ENCODE peak calls at places on chromosomes 12 and 14, in four cellular contexts. X is neuronal stem cell, H is mesendoderm, Q is IMR-90. O is an unnamed sample.

GRCh38 chr12:38880288-38880687 is 25.1 kb downstream of the CPNE8 start:
- DNase-seq in H (no peak), X (no peak), Q (no peak), O (no peak)

GRCh38 chr14:27012641-27013040 is 414.8 kb upstream of the NOVA1 start:
- DNase-seq in H (no peak), X (no peak), Q (no peak), O (no peak)

GRCh38 chr12:24418157-24418556 is 468.7 kb upstream of the SOX5 start:
- DNase-seq in H (no peak), X (no peak), Q (peak; percentile 69), O (no peak)

GRCh38 chr14:65177551-65177950 is 75.2 kb upstream of the MAX start:
- DNase-seq in Q (no peak), H (no peak), X (no peak), O (no peak)

GRCh38 chr12:102197789-102198188 is at the start of gene PMCH:
- DNase-seq in Q (peak; percentile 79), X (no peak), H (no peak), O (no peak)

GRCh38 chr12:1115471-1116242 is 124.6 kb downstream of the ERC1 start:
- DNase-seq in X (no peak), H (no peak), Q (peak; percentile 81), O (no peak)

GRCh38 chr12:6533653-6534157 is 612 bp upstream of the GAPDH start:
- DNase-seq in X (peak; percentile 92), Q (peak; percentile 84), H (peak; percentile 97), O (peak; percentile 69)

GRCh38 chr14:69101331-69101826 is 51.5 kb downstream of the DCAF5 start:
- DNase-seq in Q (peak; percentile 91), X (no peak), H (peak; percentile 74), O (peak; percentile 89)

GRCh38 chr12:80154261-80154660 is 54.9 kb downstream of the OTOGL start:
- DNase-seq in X (no peak), H (no peak), Q (peak; percentile 66), O (no peak)

GRCh38 chr12:96233941-96234461 is 39.8 kb downstream of the ELK3 start:
- DNase-seq in Q (peak; percentile 95), X (no peak), H (no peak), O (no peak)

GRCh38 chr14:89248430-89249295 is 168.4 kb downstream of the FOXN3 start:
- DNase-seq in H (peak; percentile 46), Q (no peak), X (no peak), O (peak; percentile 29)

GRCh38 chr12:94689002-94689645 is 38.8 kb upstream of the TMCC3 start:
- DNase-seq in H (no peak), X (no peak), Q (peak; percentile 27), O (peak; percentile 44)

GRCh38 chr14:99395904-99396530 is 84.6 kb downstream of the SETD3 start:
- DNase-seq in H (no peak), X (no peak), Q (peak; percentile 54), O (no peak)

GRCh38 chr12:121794532-121795028 is 1.1 kb upstream of the RHOF start:
- DNase-seq in Q (no peak), H (no peak), X (no peak), O (no peak)

GRCh38 chr12:1913377-1914115 is 4.9 kb downstream of the CACNA2D4 start:
- DNase-seq in Q (no peak), X (no peak), H (no peak), O (no peak)

GRCh38 chr14:101849125-101849524 is 87.6 kb downstream of the PPP2R5C start:
- DNase-seq in Q (no peak), H (no peak), X (no peak), O (no peak)
- H2AK5ac ChIP-seq in Q (no peak overlapping the region), H (no peak overlapping the region), X (no peak overlapping the region), O (no peak overlapping the region)

DNA sequence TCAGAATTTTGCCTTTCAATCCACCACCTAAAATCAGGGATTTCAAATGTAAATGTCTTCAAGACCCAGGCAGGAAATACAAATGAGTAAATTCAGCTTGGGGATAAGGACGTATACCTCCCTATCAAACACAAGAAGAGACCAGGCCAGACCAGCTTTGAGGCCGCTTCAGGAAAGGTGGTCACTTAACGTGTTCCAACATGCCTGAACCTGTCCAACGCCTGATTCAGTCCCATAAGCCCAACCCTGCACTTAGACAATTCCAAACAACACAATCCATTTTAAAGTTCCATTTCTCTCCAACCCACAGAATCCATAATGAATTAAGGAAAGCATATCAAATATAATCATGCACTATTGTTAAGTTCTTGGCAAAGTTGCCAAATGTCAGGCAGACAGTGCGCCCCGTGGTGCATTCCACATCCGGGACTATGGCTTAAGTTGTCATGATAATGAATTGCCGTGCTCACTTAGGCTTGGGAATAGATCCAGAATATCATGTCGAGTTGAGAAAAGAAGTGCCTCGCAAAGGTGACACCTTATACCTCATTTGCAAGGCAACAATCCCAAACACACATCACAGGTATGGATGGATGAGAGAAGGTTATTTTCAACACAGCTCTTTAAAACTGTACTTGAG is 35.5 kb downstream of the CCDC60 start:
- DNase-seq in H (no peak), Q (no peak), X (no peak), O (no peak)
- H2BK5ac ChIP-seq in H (no peak overlapping the region), Q (no peak overlapping the region), X (no peak overlapping the region), O (peak overlapping the region; percentile 18)

GRCh38 chr12:122867701-122868461 is 28.0 kb downstream of the VPS37B start:
- DNase-seq in Q (no peak), H (peak; percentile 80), X (no peak), O (peak; percentile 18)
- H3K4me3 ChIP-seq in Q (no peak overlapping the region), H (no peak overlapping the region), X (no peak overlapping the region), O (no peak overlapping the region)

DNA sequence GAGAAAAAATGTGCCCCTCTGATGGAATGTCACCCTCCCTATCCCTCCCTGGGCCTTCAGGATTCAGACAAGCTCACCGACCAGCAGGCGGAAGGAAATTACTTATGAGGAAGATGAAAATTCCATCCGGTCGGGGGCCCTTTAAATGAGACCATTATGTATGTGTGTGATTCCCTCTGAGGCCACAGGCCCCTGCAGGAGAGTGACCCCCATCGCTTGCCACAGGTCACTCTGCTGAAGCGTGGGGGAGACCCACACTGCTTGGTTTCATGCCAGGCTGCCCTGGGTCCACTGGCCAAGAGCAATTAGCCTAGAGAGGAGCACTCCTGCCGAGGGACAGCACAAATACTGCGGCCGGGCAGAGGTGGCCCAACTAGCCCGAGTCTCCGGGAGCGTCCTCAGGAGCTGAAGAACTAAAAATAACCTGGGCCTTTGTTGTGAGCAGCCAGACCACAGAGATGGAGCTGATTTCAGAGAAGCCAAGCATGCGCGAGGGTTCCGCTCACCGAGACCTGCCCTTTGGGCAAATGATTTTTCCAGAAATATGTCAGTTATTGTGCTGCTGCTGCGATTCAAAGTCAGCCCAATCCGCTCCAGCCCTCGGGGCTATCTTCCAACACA is 276.4 kb downstream of the DPF3 start:
- DNase-seq in X (peak; percentile 15), H (peak; percentile 44), Q (no peak), O (peak; percentile 90)
- H2AK5ac ChIP-seq in X (no peak overlapping the region), H (no peak overlapping the region), Q (peak overlapping the region; percentile 63), O (peak overlapping the region; percentile 95)

GRCh38 chr12:3933074-3933818 is 60.0 kb upstream of the PARP11 start:
- DNase-seq in Q (no peak), H (no peak), X (no peak), O (no peak)
- H2BK5ac ChIP-seq in Q (no peak overlapping the region), H (no peak overlapping the region), X (no peak overlapping the region), O (no peak overlapping the region)

GRCh38 chr12:110543252-110543959 is 39.7 kb downstream of the PPTC7 start:
- DNase-seq in X (no peak), Q (peak; percentile 80), H (no peak), O (no peak)
- H3K4me3 ChIP-seq in X (no peak overlapping the region), Q (no peak overlapping the region), H (no peak overlapping the region), O (no peak overlapping the region)

DNA sequence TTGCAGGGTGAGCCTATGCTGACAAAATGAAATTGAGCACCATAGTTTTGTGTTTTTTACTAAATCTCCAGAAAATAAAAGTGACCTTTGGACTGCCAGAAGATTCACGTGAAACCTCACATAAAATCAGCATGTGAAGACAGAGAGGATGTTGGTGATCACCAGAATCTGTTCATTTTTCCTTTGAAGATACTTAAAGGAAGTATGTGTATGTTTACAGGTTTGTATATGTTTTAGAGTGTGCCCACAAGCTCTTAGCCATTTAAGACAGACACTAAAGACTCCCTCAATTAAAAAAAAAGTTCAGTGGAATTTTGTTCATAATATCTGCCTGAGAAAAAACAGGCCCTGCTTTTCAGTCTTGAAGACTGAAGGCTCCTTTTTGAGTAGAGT is 25.9 kb downstream of the DDX47 start:
- DNase-seq in H (no peak), Q (no peak), X (no peak), O (no peak)
- H2AK5ac ChIP-seq in H (no peak overlapping the region), Q (peak overlapping the region; percentile 99), X (no peak overlapping the region), O (no peak overlapping the region)

GRCh38 chr12:124535066-124535740 is 32.2 kb downstream of the NCOR2 start:
- DNase-seq in X (no peak), H (no peak), Q (no peak), O (no peak)

GRCh38 chr12:124539084-124540041 is 28.0 kb downstream of the NCOR2 start:
- DNase-seq in Q (no peak), H (no peak), X (no peak), O (no peak)

GRCh38 chr12:124538194-124539082 is 29.0 kb downstream of the NCOR2 start:
- DNase-seq in H (no peak), X (no peak), Q (no peak), O (no peak)

GRCh38 chr12:124536613-124537012 is 30.8 kb downstream of the NCOR2 start:
- DNase-seq in X (no peak), Q (peak; percentile 65), H (no peak), O (no peak)

DNA sequence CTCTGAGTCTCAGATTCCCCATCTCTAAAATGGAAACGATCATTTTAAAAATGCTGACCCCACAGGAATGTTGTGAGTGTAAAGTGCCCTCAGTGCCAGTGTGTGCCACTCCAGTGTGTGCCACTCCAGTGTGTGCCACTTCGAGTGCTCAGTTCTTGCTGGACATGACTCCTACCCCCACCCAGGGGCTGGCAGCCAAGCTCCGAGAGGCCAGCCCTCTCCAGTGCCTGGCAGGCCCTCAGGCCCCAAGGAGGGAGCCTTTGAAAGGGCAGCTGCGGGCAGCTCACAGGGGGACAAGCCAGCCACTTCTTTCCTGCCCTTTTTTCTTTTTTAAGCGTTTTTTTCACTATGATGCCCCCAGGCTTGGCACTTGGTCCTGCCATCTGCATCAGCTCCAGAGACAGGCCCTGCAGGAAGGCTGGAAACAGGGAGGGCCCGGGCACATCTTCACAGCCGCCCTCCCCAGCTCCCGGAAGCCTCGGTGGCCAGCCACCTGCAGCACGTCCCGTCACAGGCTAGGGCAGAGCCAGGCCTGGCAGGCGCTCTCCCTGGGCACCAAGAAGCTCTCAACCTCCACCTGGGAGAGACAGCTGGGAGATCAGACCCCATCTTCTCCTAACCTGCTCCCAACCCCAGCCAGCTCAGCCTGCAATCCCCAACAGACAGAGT is 29.8 kb downstream of the NCOR2 start:
- DNase-seq in Q (no peak), H (no peak), X (no peak), O (no peak)
- H2BK5ac ChIP-seq in Q (no peak overlapping the region), H (no peak overlapping the region), X (peak overlapping the region; percentile 59), O (no peak overlapping the region)

O was measured in trophoblast cell.